ENCODE peak calls at places on chromosomes 11 and 22, in nine cellular contexts. One of them, this sample, is unnamed.

GRCh38 chr22:27980424-27981148 is 61.5 kb upstream of the PITPNB start:
- DNase-seq in right atrium auricular region: no peak
- DNase-seq in activated CD4-positive, alpha-beta T cell treated with anti-CD3 and anti-CD28 coated beads for 24 hours: no peak
- DNase-seq in iPS DF 19.7: peak
- DNase-seq in NCI-H2081: no peak
- DNase-seq in GM18507: no peak
- DNase-seq in epithelial cell of esophagus: no peak
- DNase-seq in NCI-H1105: no peak
- DNase-seq in immature natural killer cell: no peak
- DNase-seq in this sample: no peak

GRCh38 chr11:132142554-132142953 is 772.1 kb downstream of the NTM start:
- DNase-seq in right atrium auricular region: no peak
- DNase-seq in activated CD4-positive, alpha-beta T cell treated with anti-CD3 and anti-CD28 coated beads for 24 hours: no peak
- DNase-seq in iPS DF 19.7: no peak
- DNase-seq in NCI-H2081: peak
- DNase-seq in GM18507: no peak
- DNase-seq in epithelial cell of esophagus: no peak
- DNase-seq in NCI-H1105: no peak
- DNase-seq in immature natural killer cell: no peak
- DNase-seq in this sample: no peak

GRCh38 chr11:129331217-129331616 is 44.4 kb upstream of the BARX2 start:
- DNase-seq in right atrium auricular region: no peak
- DNase-seq in activated CD4-positive, alpha-beta T cell treated with anti-CD3 and anti-CD28 coated beads for 24 hours: no peak
- DNase-seq in iPS DF 19.7: no peak
- DNase-seq in NCI-H2081: no peak
- DNase-seq in GM18507: no peak
- DNase-seq in epithelial cell of esophagus: peak
- DNase-seq in NCI-H1105: no peak
- DNase-seq in immature natural killer cell: no peak
- DNase-seq in this sample: no peak

GRCh38 chr11:72041364-72042058 is 38.8 kb downstream of the NUMA1 start:
- DNase-seq in right atrium auricular region: peak
- DNase-seq in activated CD4-positive, alpha-beta T cell treated with anti-CD3 and anti-CD28 coated beads for 24 hours: peak
- DNase-seq in iPS DF 19.7: no peak
- DNase-seq in NCI-H2081: peak
- DNase-seq in GM18507: no peak
- DNase-seq in epithelial cell of esophagus: peak
- DNase-seq in NCI-H1105: peak
- DNase-seq in immature natural killer cell: peak
- DNase-seq in this sample: no peak

GRCh38 chr11:108616549-108616948 is 23.0 kb upstream of the EXPH5 start:
- DNase-seq in right atrium auricular region: no peak
- DNase-seq in activated CD4-positive, alpha-beta T cell treated with anti-CD3 and anti-CD28 coated beads for 24 hours: no peak
- DNase-seq in iPS DF 19.7: no peak
- DNase-seq in NCI-H2081: no peak
- DNase-seq in GM18507: no peak
- DNase-seq in epithelial cell of esophagus: peak
- DNase-seq in NCI-H1105: no peak
- DNase-seq in immature natural killer cell: no peak
- DNase-seq in this sample: no peak

GRCh38 chr11:77188323-77188911 is 60.4 kb downstream of the MYO7A start:
- DNase-seq in right atrium auricular region: peak
- DNase-seq in activated CD4-positive, alpha-beta T cell treated with anti-CD3 and anti-CD28 coated beads for 24 hours: peak
- DNase-seq in iPS DF 19.7: no peak
- DNase-seq in NCI-H2081: peak
- DNase-seq in GM18507: peak
- DNase-seq in epithelial cell of esophagus: peak
- DNase-seq in NCI-H1105: peak
- DNase-seq in immature natural killer cell: peak
- DNase-seq in this sample: peak

GRCh38 chr22:21611210-21611977 is 18.4 kb downstream of the YDJC start:
- DNase-seq in right atrium auricular region: no peak
- DNase-seq in activated CD4-positive, alpha-beta T cell treated with anti-CD3 and anti-CD28 coated beads for 24 hours: no peak
- DNase-seq in iPS DF 19.7: no peak
- DNase-seq in NCI-H2081: no peak
- DNase-seq in GM18507: no peak
- DNase-seq in epithelial cell of esophagus: no peak
- DNase-seq in NCI-H1105: no peak
- DNase-seq in immature natural killer cell: no peak
- DNase-seq in this sample: no peak

GRCh38 chr11:44036811-44037657 is 10.7 kb upstream of the ACCSL start:
- DNase-seq in right atrium auricular region: peak
- DNase-seq in activated CD4-positive, alpha-beta T cell treated with anti-CD3 and anti-CD28 coated beads for 24 hours: peak
- DNase-seq in iPS DF 19.7: peak
- DNase-seq in NCI-H2081: peak
- DNase-seq in GM18507: peak
- DNase-seq in epithelial cell of esophagus: peak
- DNase-seq in NCI-H1105: peak
- DNase-seq in immature natural killer cell: peak
- DNase-seq in this sample: peak

GRCh38 chr11:72381584-72382090 is 52.7 kb downstream of the CLPB start:
- DNase-seq in right atrium auricular region: no peak
- DNase-seq in activated CD4-positive, alpha-beta T cell treated with anti-CD3 and anti-CD28 coated beads for 24 hours: no peak
- DNase-seq in iPS DF 19.7: no peak
- DNase-seq in NCI-H2081: no peak
- DNase-seq in GM18507: no peak
- DNase-seq in epithelial cell of esophagus: no peak
- DNase-seq in NCI-H1105: no peak
- DNase-seq in immature natural killer cell: no peak
- DNase-seq in this sample: no peak

GRCh38 chr11:2519879-2520735 is 75.3 kb downstream of the KCNQ1 start:
- DNase-seq in right atrium auricular region: peak
- DNase-seq in activated CD4-positive, alpha-beta T cell treated with anti-CD3 and anti-CD28 coated beads for 24 hours: no peak
- DNase-seq in iPS DF 19.7: no peak
- DNase-seq in NCI-H2081: no peak
- DNase-seq in GM18507: no peak
- DNase-seq in epithelial cell of esophagus: no peak
- DNase-seq in NCI-H1105: no peak
- DNase-seq in immature natural killer cell: no peak
- DNase-seq in this sample: no peak

GRCh38 chr11:119472186-119472855 is 49.3 kb upstream of the THY1 start:
- DNase-seq in right atrium auricular region: no peak
- DNase-seq in activated CD4-positive, alpha-beta T cell treated with anti-CD3 and anti-CD28 coated beads for 24 hours: no peak
- DNase-seq in iPS DF 19.7: no peak
- DNase-seq in NCI-H2081: no peak
- DNase-seq in GM18507: no peak
- DNase-seq in epithelial cell of esophagus: no peak
- DNase-seq in NCI-H1105: no peak
- DNase-seq in immature natural killer cell: no peak
- DNase-seq in this sample: no peak

GRCh38 chr11:62980133-62980760 is 4.5 kb downstream of the SLC22A6 start:
- DNase-seq in right atrium auricular region: no peak
- DNase-seq in activated CD4-positive, alpha-beta T cell treated with anti-CD3 and anti-CD28 coated beads for 24 hours: no peak
- DNase-seq in iPS DF 19.7: no peak
- DNase-seq in NCI-H2081: no peak
- DNase-seq in GM18507: no peak
- DNase-seq in epithelial cell of esophagus: peak
- DNase-seq in NCI-H1105: no peak
- DNase-seq in immature natural killer cell: no peak
- DNase-seq in this sample: no peak

GRCh38 chr11:45652781-45653180 is 12.6 kb downstream of the CHST1 start:
- DNase-seq in right atrium auricular region: peak
- DNase-seq in activated CD4-positive, alpha-beta T cell treated with anti-CD3 and anti-CD28 coated beads for 24 hours: no peak
- DNase-seq in iPS DF 19.7: no peak
- DNase-seq in NCI-H2081: no peak
- DNase-seq in GM18507: no peak
- DNase-seq in epithelial cell of esophagus: peak
- DNase-seq in NCI-H1105: no peak
- DNase-seq in immature natural killer cell: no peak
- DNase-seq in this sample: no peak

GRCh38 chr22:46897246-46897623 is 134.8 kb downstream of the TBC1D22A start:
- DNase-seq in right atrium auricular region: no peak
- DNase-seq in activated CD4-positive, alpha-beta T cell treated with anti-CD3 and anti-CD28 coated beads for 24 hours: no peak
- DNase-seq in iPS DF 19.7: no peak
- DNase-seq in NCI-H2081: no peak
- DNase-seq in GM18507: no peak
- DNase-seq in epithelial cell of esophagus: no peak
- DNase-seq in NCI-H1105: no peak
- DNase-seq in immature natural killer cell: no peak
- DNase-seq in this sample: no peak

GRCh38 chr11:41459602-41460405 is at the start of gene LRRC4C:
- DNase-seq in right atrium auricular region: no peak
- DNase-seq in activated CD4-positive, alpha-beta T cell treated with anti-CD3 and anti-CD28 coated beads for 24 hours: no peak
- DNase-seq in iPS DF 19.7: no peak
- DNase-seq in NCI-H2081: peak
- DNase-seq in GM18507: no peak
- DNase-seq in epithelial cell of esophagus: no peak
- DNase-seq in NCI-H1105: peak
- DNase-seq in immature natural killer cell: no peak
- DNase-seq in this sample: no peak

GRCh38 chr22:30606455-30607299 is at the start of gene TCN2:
- DNase-seq in right atrium auricular region: peak
- DNase-seq in activated CD4-positive, alpha-beta T cell treated with anti-CD3 and anti-CD28 coated beads for 24 hours: peak
- DNase-seq in iPS DF 19.7: peak
- DNase-seq in NCI-H2081: peak
- DNase-seq in GM18507: peak
- DNase-seq in epithelial cell of esophagus: peak
- DNase-seq in NCI-H1105: peak
- DNase-seq in immature natural killer cell: peak
- DNase-seq in this sample: no peak

GRCh38 chr22:44939451-44939850 is 70.4 kb downstream of the PHF21B start:
- DNase-seq in right atrium auricular region: no peak
- DNase-seq in activated CD4-positive, alpha-beta T cell treated with anti-CD3 and anti-CD28 coated beads for 24 hours: no peak
- DNase-seq in iPS DF 19.7: no peak
- DNase-seq in NCI-H2081: no peak
- DNase-seq in GM18507: no peak
- DNase-seq in epithelial cell of esophagus: no peak
- DNase-seq in NCI-H1105: no peak
- DNase-seq in immature natural killer cell: no peak
- DNase-seq in this sample: no peak

GRCh38 chr22:32801436-32802290 is at the start of gene TIMP3:
- DNase-seq in right atrium auricular region: peak
- DNase-seq in activated CD4-positive, alpha-beta T cell treated with anti-CD3 and anti-CD28 coated beads for 24 hours: no peak
- DNase-seq in iPS DF 19.7: no peak
- DNase-seq in NCI-H2081: no peak
- DNase-seq in GM18507: no peak
- DNase-seq in epithelial cell of esophagus: peak
- DNase-seq in NCI-H1105: peak
- DNase-seq in immature natural killer cell: no peak
- DNase-seq in this sample: no peak

GRCh38 chr11:71311176-71311925 is 59.0 kb upstream of the SHANK2 start:
- DNase-seq in right atrium auricular region: peak
- DNase-seq in activated CD4-positive, alpha-beta T cell treated with anti-CD3 and anti-CD28 coated beads for 24 hours: no peak
- DNase-seq in iPS DF 19.7: no peak
- DNase-seq in NCI-H2081: no peak
- DNase-seq in GM18507: no peak
- DNase-seq in epithelial cell of esophagus: no peak
- DNase-seq in NCI-H1105: no peak
- DNase-seq in immature natural killer cell: no peak
- DNase-seq in this sample: no peak

GRCh38 chr11:12968101-12968500 is 41.0 kb upstream of the RASSF10 start:
- DNase-seq in right atrium auricular region: no peak
- DNase-seq in activated CD4-positive, alpha-beta T cell treated with anti-CD3 and anti-CD28 coated beads for 24 hours: no peak
- DNase-seq in iPS DF 19.7: no peak
- DNase-seq in NCI-H2081: no peak
- DNase-seq in GM18507: no peak
- DNase-seq in epithelial cell of esophagus: peak
- DNase-seq in NCI-H1105: no peak
- DNase-seq in immature natural killer cell: no peak
- DNase-seq in this sample: no peak

GRCh38 chr11:75214411-75214821 is 26.2 kb upstream of the TPBGL start:
- DNase-seq in right atrium auricular region: no peak
- DNase-seq in activated CD4-positive, alpha-beta T cell treated with anti-CD3 and anti-CD28 coated beads for 24 hours: peak
- DNase-seq in iPS DF 19.7: peak
- DNase-seq in NCI-H2081: no peak
- DNase-seq in GM18507: peak
- DNase-seq in epithelial cell of esophagus: peak
- DNase-seq in NCI-H1105: no peak
- DNase-seq in immature natural killer cell: peak
- DNase-seq in this sample: peak

GRCh38 chr11:721913-722811 is 16.1 kb downstream of the EPS8L2 start:
- DNase-seq in right atrium auricular region: no peak
- DNase-seq in activated CD4-positive, alpha-beta T cell treated with anti-CD3 and anti-CD28 coated beads for 24 hours: peak
- DNase-seq in iPS DF 19.7: no peak
- DNase-seq in NCI-H2081: peak
- DNase-seq in GM18507: no peak
- DNase-seq in epithelial cell of esophagus: no peak
- DNase-seq in NCI-H1105: peak
- DNase-seq in immature natural killer cell: no peak
- DNase-seq in this sample: no peak

GRCh38 chr11:47087801-47088200 is 88.9 kb downstream of the ARFGAP2 start:
- DNase-seq in right atrium auricular region: no peak
- DNase-seq in activated CD4-positive, alpha-beta T cell treated with anti-CD3 and anti-CD28 coated beads for 24 hours: no peak
- DNase-seq in iPS DF 19.7: no peak
- DNase-seq in NCI-H2081: no peak
- DNase-seq in GM18507: no peak
- DNase-seq in epithelial cell of esophagus: no peak
- DNase-seq in NCI-H1105: no peak
- DNase-seq in immature natural killer cell: no peak
- DNase-seq in this sample: no peak

GRCh38 chr22:36359172-36359973 is 28.4 kb downstream of the MYH9 start:
- DNase-seq in right atrium auricular region: no peak
- DNase-seq in activated CD4-positive, alpha-beta T cell treated with anti-CD3 and anti-CD28 coated beads for 24 hours: no peak
- DNase-seq in iPS DF 19.7: no peak
- DNase-seq in NCI-H2081: peak
- DNase-seq in GM18507: no peak
- DNase-seq in epithelial cell of esophagus: no peak
- DNase-seq in NCI-H1105: no peak
- DNase-seq in immature natural killer cell: no peak
- DNase-seq in this sample: peak

GRCh38 chr22:49656291-49656851 is 171.3 kb downstream of the BRD1 start:
- DNase-seq in right atrium auricular region: no peak
- DNase-seq in activated CD4-positive, alpha-beta T cell treated with anti-CD3 and anti-CD28 coated beads for 24 hours: no peak
- DNase-seq in iPS DF 19.7: no peak
- DNase-seq in NCI-H2081: no peak
- DNase-seq in GM18507: no peak
- DNase-seq in epithelial cell of esophagus: no peak
- DNase-seq in NCI-H1105: no peak
- DNase-seq in immature natural killer cell: no peak
- DNase-seq in this sample: no peak

GRCh38 chr11:32374261-32374711 is 61.1 kb downstream of the WT1 start:
- DNase-seq in right atrium auricular region: no peak
- DNase-seq in activated CD4-positive, alpha-beta T cell treated with anti-CD3 and anti-CD28 coated beads for 24 hours: peak
- DNase-seq in iPS DF 19.7: peak
- DNase-seq in NCI-H2081: no peak
- DNase-seq in GM18507: peak
- DNase-seq in epithelial cell of esophagus: peak
- DNase-seq in NCI-H1105: no peak
- DNase-seq in immature natural killer cell: no peak
- DNase-seq in this sample: peak

GRCh38 chr22:40107756-40108437 is 69.8 kb upstream of the TNRC6B start:
- DNase-seq in right atrium auricular region: no peak
- DNase-seq in activated CD4-positive, alpha-beta T cell treated with anti-CD3 and anti-CD28 coated beads for 24 hours: no peak
- DNase-seq in iPS DF 19.7: no peak
- DNase-seq in NCI-H2081: no peak
- DNase-seq in GM18507: no peak
- DNase-seq in epithelial cell of esophagus: peak
- DNase-seq in NCI-H1105: no peak
- DNase-seq in immature natural killer cell: no peak
- DNase-seq in this sample: no peak

GRCh38 chr11:33448461-33449130 is 191.4 kb downstream of the HIPK3 start:
- DNase-seq in right atrium auricular region: no peak
- DNase-seq in activated CD4-positive, alpha-beta T cell treated with anti-CD3 and anti-CD28 coated beads for 24 hours: no peak
- DNase-seq in iPS DF 19.7: no peak
- DNase-seq in NCI-H2081: no peak
- DNase-seq in GM18507: no peak
- DNase-seq in epithelial cell of esophagus: no peak
- DNase-seq in NCI-H1105: no peak
- DNase-seq in immature natural killer cell: no peak
- DNase-seq in this sample: no peak

GRCh38 chr22:43113516-43114251 is 3.1 kb downstream of the BIK start:
- DNase-seq in right atrium auricular region: no peak
- DNase-seq in activated CD4-positive, alpha-beta T cell treated with anti-CD3 and anti-CD28 coated beads for 24 hours: no peak
- DNase-seq in iPS DF 19.7: no peak
- DNase-seq in NCI-H2081: peak
- DNase-seq in GM18507: no peak
- DNase-seq in epithelial cell of esophagus: no peak
- DNase-seq in NCI-H1105: no peak
- DNase-seq in immature natural killer cell: no peak
- DNase-seq in this sample: no peak

GRCh38 chr11:85423794-85424193 is 203.3 kb downstream of the DLG2 start:
- DNase-seq in right atrium auricular region: no peak
- DNase-seq in activated CD4-positive, alpha-beta T cell treated with anti-CD3 and anti-CD28 coated beads for 24 hours: no peak
- DNase-seq in iPS DF 19.7: no peak
- DNase-seq in NCI-H2081: no peak
- DNase-seq in GM18507: no peak
- DNase-seq in epithelial cell of esophagus: no peak
- DNase-seq in NCI-H1105: no peak
- DNase-seq in immature natural killer cell: no peak
- DNase-seq in this sample: no peak

GRCh38 chr11:118211006-118211405 is 13.8 kb downstream of the JAML start:
- DNase-seq in right atrium auricular region: no peak
- DNase-seq in activated CD4-positive, alpha-beta T cell treated with anti-CD3 and anti-CD28 coated beads for 24 hours: no peak
- DNase-seq in iPS DF 19.7: peak
- DNase-seq in NCI-H2081: no peak
- DNase-seq in GM18507: no peak
- DNase-seq in epithelial cell of esophagus: no peak
- DNase-seq in NCI-H1105: no peak
- DNase-seq in immature natural killer cell: no peak
- DNase-seq in this sample: no peak

This sample was measured in GM12878.